ENCODE peak calls at places on chromosomes 13 and 19, in eight cellular contexts. E is MM.1S, L is astrocyte, R is mammary epithelial cell, A is IMR-90, S is H9, K is K562, J is HCT116. F is an unnamed sample.
A peak's percentile ranks its signal among the peaks of the same experiment; 100 is the strongest.

GRCh38 chr19:19382118-19382517 is 23.4 kb upstream of the GATAD2A start:
- DNase-seq in E (no peak), L (no peak), R (no peak), A (no peak), S (no peak), K (peak; percentile 6), J (no peak), F (no peak)

GRCh38 chr13:44932171-44932849 is 57.0 kb downstream of the NUFIP1 start:
- DNase-seq in E (no peak), L (peak; percentile 79), R (no peak), A (peak; percentile 72), S (no peak), K (no peak), J (no peak), F (peak; percentile 45)

GRCh38 chr19:46670874-46671273 is 9.9 kb upstream of the DACT3 start:
- DNase-seq in E (no peak), L (peak; percentile 39), R (no peak), A (peak; percentile 47), S (no peak), K (no peak), J (no peak), F (peak; percentile 31)

GRCh38 chr19:49492573-49493411 is 3.4 kb upstream of the RPS11 start:
- DNase-seq in E (peak; percentile 26), L (no peak), R (no peak), A (peak; percentile 27), S (no peak), K (peak; percentile 4), J (no peak), F (no peak)

GRCh38 chr19:9538183-9539058 is at the start of gene ZNF426:
- DNase-seq in E (peak; percentile 77), L (peak; percentile 87), R (peak; percentile 88), A (peak; percentile 91), S (peak; percentile 89), K (peak; percentile 89), J (peak; percentile 33), F (peak; percentile 96)

GRCh38 chr13:100544866-100545683 is 43.5 kb downstream of the GGACT start:
- DNase-seq in E (no peak), L (no peak), R (peak; percentile 8), A (no peak), S (no peak), K (no peak), J (no peak), F (no peak)

GRCh38 chr13:49933511-49933910 is 2.6 kb downstream of the SPRYD7 start:
- DNase-seq in E (no peak), L (peak; percentile 44), R (no peak), A (no peak), S (no peak), K (no peak), J (no peak), F (no peak)

GRCh38 chr19:44865196-44865767 is 19.2 kb downstream of the NECTIN2 start:
- DNase-seq in E (no peak), L (no peak), R (no peak), A (no peak), S (no peak), K (peak; percentile 11), J (no peak), F (no peak)

GRCh38 chr13:98922306-98922705 is 55.6 kb downstream of the DOCK9 start:
- DNase-seq in E (no peak), L (peak; percentile 65), R (no peak), A (no peak), S (no peak), K (no peak), J (no peak), F (no peak)

GRCh38 chr19:39970424-39970673 is 616 bp upstream of the PSMC4 start:
- DNase-seq in E (no peak), L (no peak), R (no peak), A (no peak), S (no peak), K (no peak), J (no peak), F (no peak)

GRCh38 chr13:110559429-110559943 is 2.0 kb downstream of the RAB20 start:
- DNase-seq in E (no peak), L (no peak), R (peak; percentile 26), A (peak; percentile 62), S (no peak), K (no peak), J (no peak), F (no peak)

GRCh38 chr19:48553676-48554384 is 1.9 kb downstream of the SULT2B1 start:
- DNase-seq in E (no peak), L (peak; percentile 39), R (peak; percentile 44), A (peak; percentile 86), S (peak; percentile 54), K (peak; percentile 83), J (no peak), F (peak; percentile 70)

GRCh38 chr13:62418872-62419271 is 1003.2 kb upstream of the PCDH20 start:
- DNase-seq in E (no peak), L (no peak), R (no peak), A (peak; percentile 30), S (no peak), K (no peak), J (no peak), F (no peak)

GRCh38 chr13:30353060-30353459 is 45.7 kb upstream of the KATNAL1 start:
- DNase-seq in E (no peak), L (no peak), R (no peak), A (no peak), S (no peak), K (no peak), J (no peak), F (no peak)
- H3K9ac ChIP-seq in E (no peak overlapping the region), L (no peak overlapping the region), R (no peak overlapping the region), A (no peak overlapping the region), S (no peak overlapping the region), K (no peak overlapping the region), J (no peak overlapping the region), F (no peak overlapping the region)

DNA sequence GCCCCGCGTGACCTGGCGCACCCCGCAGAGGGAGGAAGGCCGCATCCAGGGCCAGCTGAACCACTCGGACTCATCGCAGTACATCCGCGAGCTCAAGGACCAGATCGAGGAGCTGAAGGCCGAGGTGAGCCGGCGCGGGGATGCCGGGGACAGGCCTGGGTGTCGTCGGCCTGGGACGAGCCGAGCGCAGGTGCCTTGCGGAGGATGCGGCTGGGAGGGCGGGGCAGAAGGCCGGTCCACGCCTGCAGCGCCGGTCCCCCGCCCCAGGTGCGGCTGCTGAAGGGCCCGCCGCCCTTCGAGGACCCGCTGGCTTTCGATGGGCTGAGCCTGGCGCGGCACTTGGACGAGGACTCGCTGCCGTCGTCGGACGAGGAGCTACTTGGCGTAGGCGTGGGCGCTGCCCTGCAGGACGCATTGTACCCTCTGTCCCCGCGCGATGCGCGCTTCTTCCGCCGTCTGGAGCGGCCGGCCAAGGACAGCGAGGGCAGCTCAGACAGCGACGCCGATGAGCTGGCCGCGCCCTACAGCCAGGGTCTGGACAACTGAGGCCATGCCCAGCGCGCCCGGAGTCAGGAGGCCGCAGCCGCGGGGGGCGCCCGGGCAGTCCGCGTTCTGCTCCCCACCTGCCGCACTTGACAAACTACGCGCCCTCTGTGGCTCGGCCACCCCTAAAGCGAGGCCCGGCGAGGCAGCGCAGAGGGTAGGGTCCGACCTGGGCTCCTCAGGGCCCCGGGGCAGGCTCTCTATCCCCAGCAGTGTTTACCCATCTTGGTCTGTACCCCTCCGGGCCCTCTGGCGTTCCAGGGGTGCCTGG is 10.8 kb downstream of the PRR36 start:
- DNase-seq in E (no peak), L (no peak), R (no peak), A (no peak), S (peak; percentile 77), K (no peak), J (no peak), F (no peak)
- H3K9ac ChIP-seq in E (no peak overlapping the region), L (no peak overlapping the region), R (no peak overlapping the region), A (no peak overlapping the region), S (no peak overlapping the region), K (no peak overlapping the region), J (no peak overlapping the region), F (no peak overlapping the region)

GRCh38 chr13:48431987-48432615 is 19.2 kb upstream of the LPAR6 start:
- DNase-seq in E (no peak), L (peak; percentile 39), R (no peak), A (no peak), S (no peak), K (no peak), J (no peak), F (peak; percentile 81)

GRCh38 chr13:48434203-48434602 is 21.3 kb upstream of the LPAR6 start:
- DNase-seq in E (no peak), L (no peak), R (no peak), A (no peak), S (no peak), K (no peak), J (no peak), F (no peak)

GRCh38 chr13:48429886-48430285 is 17.0 kb upstream of the LPAR6 start:
- DNase-seq in E (peak; percentile 42), L (no peak), R (no peak), A (no peak), S (no peak), K (no peak), J (no peak), F (no peak)

GRCh38 chr13:48429036-48429435 is 16.1 kb upstream of the LPAR6 start:
- DNase-seq in E (no peak), L (no peak), R (no peak), A (no peak), S (no peak), K (no peak), J (no peak), F (no peak)

DNA sequence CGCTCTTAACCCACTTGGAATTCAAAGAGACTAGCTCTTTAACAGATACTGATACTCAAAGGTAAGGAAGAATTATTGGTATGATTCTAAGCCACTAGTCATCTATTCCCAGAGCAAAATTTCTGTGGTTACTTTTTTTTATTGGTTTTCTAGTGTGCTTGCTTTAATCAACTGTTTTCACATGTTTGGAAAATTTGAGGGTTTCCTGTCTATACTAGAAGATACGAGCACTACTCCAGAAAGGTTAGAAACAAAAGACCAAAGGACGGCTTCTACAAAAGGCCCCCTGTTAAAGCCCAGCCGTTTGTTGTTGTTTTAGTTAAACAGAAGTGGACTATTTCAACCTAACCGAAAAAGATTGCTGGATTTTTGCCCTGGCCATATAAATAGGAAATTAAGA is 18.5 kb upstream of the LPAR6 start:
- DNase-seq in E (no peak), L (peak; percentile 74), R (no peak), A (no peak), S (no peak), K (no peak), J (no peak), F (peak; percentile 38)
- H3K9ac ChIP-seq in E (no peak overlapping the region), L (no peak overlapping the region), R (no peak overlapping the region), A (no peak overlapping the region), S (no peak overlapping the region), K (no peak overlapping the region), J (no peak overlapping the region), F (peak overlapping the region; percentile 8)

GRCh38 chr19:6084821-6085220 is 25.5 kb downstream of the RFX2 start:
- DNase-seq in E (no peak), L (no peak), R (no peak), A (no peak), S (no peak), K (no peak), J (no peak), F (no peak)

GRCh38 chr19:6090634-6091033 is 19.7 kb downstream of the RFX2 start:
- DNase-seq in E (no peak), L (no peak), R (no peak), A (no peak), S (no peak), K (no peak), J (no peak), F (no peak)

GRCh38 chr19:6088677-6089063 is 21.6 kb downstream of the RFX2 start:
- DNase-seq in E (no peak), L (peak; percentile 67), R (no peak), A (peak; percentile 49), S (no peak), K (no peak), J (no peak), F (no peak)

GRCh38 chr19:6086081-6086858 is 24.0 kb downstream of the RFX2 start:
- DNase-seq in E (no peak), L (no peak), R (peak; percentile 85), A (peak; percentile 71), S (no peak), K (no peak), J (no peak), F (no peak)

GRCh38 chr19:6087074-6087506 is 23.2 kb downstream of the RFX2 start:
- DNase-seq in E (peak; percentile 63), L (no peak), R (no peak), A (no peak), S (no peak), K (peak; percentile 41), J (no peak), F (no peak)
- H3K9ac ChIP-seq in E (no peak overlapping the region), L (peak overlapping the region; percentile 49), R (peak overlapping the region; percentile 46), A (peak overlapping the region; percentile 25), S (no peak overlapping the region), K (peak overlapping the region; percentile 50), J (peak overlapping the region; percentile 74), F (peak overlapping the region; percentile 74)

F was measured in adipocyte.